ENCODE peak calls at places on chromosomes 7 and 10, in four cellular contexts. Q, U, K and B are unnamed samples.
A peak's percentile ranks its signal among the peaks of the same experiment; 100 is the strongest.

GRCh38 chr7:25781704-25782103 is 370.3 kb upstream of the NFE2L3 start:
- DNase-seq in Q (no peak), U (no peak), K (no peak), B (no peak)

GRCh38 chr7:155738652-155739537 is 73.4 kb downstream of the SHH start:
- DNase-seq in Q (peak; percentile 71), U (peak; percentile 53), K (peak; percentile 34), B (peak; percentile 69)

GRCh38 chr7:36115448-36116321 is 37.4 kb upstream of the EEPD1 start:
- DNase-seq in Q (peak; percentile 93), U (no peak), K (peak; percentile 11), B (peak; percentile 6)

GRCh38 chr7:112383671-112384417 is 66.4 kb upstream of the IFRD1 start:
- DNase-seq in Q (no peak), U (peak; percentile 76), K (no peak), B (peak; percentile 53)

GRCh38 chr10:103804866-103805265 is 50.5 kb downstream of the SH3PXD2A start:
- DNase-seq in Q (no peak), U (no peak), K (no peak), B (peak; percentile 95)

GRCh38 chr10:129642427-129642826 is 175.4 kb downstream of the MGMT start:
- DNase-seq in Q (no peak), U (no peak), K (no peak), B (no peak)

GRCh38 chr10:121598261-121599249 is at the start of gene FGFR2:
- DNase-seq in Q (no peak), U (peak; percentile 92), K (no peak), B (peak; percentile 86)

GRCh38 chr7:28488061-28488791 is 75.9 kb downstream of the CREB5 start:
- DNase-seq in Q (no peak), U (no peak), K (no peak), B (no peak)

GRCh38 chr7:41130596-41131236 is 572.2 kb downstream of the INHBA start:
- DNase-seq in Q (no peak), U (no peak), K (no peak), B (peak; percentile 47)